ENCODE peak calls at places on chromosomes 1 and 21, in nine cellular contexts. E, W, C, U, H, K, Q, G and F are unnamed samples.

GRCh38 chr1:52670599-52670998 is 27.5 kb downstream of the COA7 start:
- DNase-seq in K (no peak), H (no peak), G (no peak), E (no peak), U (no peak), W (no peak), Q (no peak), C (no peak), F (no peak)

GRCh38 chr21:45227735-45228134 is 60.0 kb downstream of the POFUT2 start:
- DNase-seq in W (no peak), K (no peak), G (no peak), C (no peak), E (no peak), Q (no peak), U (no peak), H (no peak), F (no peak)

GRCh38 chr1:28190996-28191645 is 14.6 kb upstream of the PTAFR start:
- DNase-seq in Q (no peak), G (peak; percentile 46), U (no peak), K (no peak), H (no peak), E (no peak), W (peak; percentile 18), C (no peak), F (no peak)

GRCh38 chr1:205568135-205568468 is 63.6 kb downstream of the CDK18 start:
- DNase-seq in C (peak; percentile 26), H (no peak), G (no peak), U (no peak), W (no peak), K (peak; percentile 4), Q (no peak), E (no peak), F (no peak)

GRCh38 chr1:221712776-221713431 is 29.0 kb downstream of the DUSP10 start:
- DNase-seq in C (peak; percentile 45), K (no peak), U (no peak), E (no peak), G (no peak), Q (no peak), H (peak; percentile 87), W (no peak), F (no peak)

GRCh38 chr1:25106352-25106751 is 126.0 kb downstream of the SYF2 start:
- DNase-seq in H (no peak), K (no peak), Q (no peak), G (no peak), U (peak; percentile 16), W (no peak), E (no peak), C (no peak), F (no peak)

GRCh38 chr1:212293579-212293978 is 8.4 kb downstream of the PPP2R5A start:
- DNase-seq in E (no peak), G (no peak), U (no peak), K (no peak), C (no peak), W (no peak), H (no peak), Q (no peak), F (no peak)

GRCh38 chr1:169193191-169193850 is 86.8 kb downstream of the ATP1B1 start:
- DNase-seq in G (no peak), U (peak; percentile 16), E (peak; percentile 12), Q (no peak), K (no peak), H (no peak), C (peak; percentile 31), W (no peak), F (no peak)

GRCh38 chr1:184153731-184154130 is 102.2 kb downstream of the TSEN15 start:
- DNase-seq in H (no peak), G (no peak), C (no peak), U (no peak), Q (no peak), K (no peak), E (no peak), W (no peak), F (no peak)

GRCh38 chr1:229116114-229116513 is 154.8 kb upstream of the RAB4A start:
- DNase-seq in K (no peak), E (no peak), U (no peak), G (no peak), C (no peak), Q (no peak), W (no peak), H (no peak), F (no peak)

GRCh38 chr1:93756656-93757055 is 75.0 kb upstream of the BCAR3 start:
- DNase-seq in K (no peak), G (no peak), Q (no peak), C (no peak), U (peak; percentile 36), E (no peak), W (no peak), H (no peak), F (no peak)

GRCh38 chr1:31483012-31483946 is 70.3 kb downstream of the SERINC2 start:
- DNase-seq in K (peak; percentile 66), G (no peak), U (peak; percentile 94), H (no peak), C (peak; percentile 54), W (no peak), Q (no peak), E (no peak), F (peak; percentile 64)

DNA sequence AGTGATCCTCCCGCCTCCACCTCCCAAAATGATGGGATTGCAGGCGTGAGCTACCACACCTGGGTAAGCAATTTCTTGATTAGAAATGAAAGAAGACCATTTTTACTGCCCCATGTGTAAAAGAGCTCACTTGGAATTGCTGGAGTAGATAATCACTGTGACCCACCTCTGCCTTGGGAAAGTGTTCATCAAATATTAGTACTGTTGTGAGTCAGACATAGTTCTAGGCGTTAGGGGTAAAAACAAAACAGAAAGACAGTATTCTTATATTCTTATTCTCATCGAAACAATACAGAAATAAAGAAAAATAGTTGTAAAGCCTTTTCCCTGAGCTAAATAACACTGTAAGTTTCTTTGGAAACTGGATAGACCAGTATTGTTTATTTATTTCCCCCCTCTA is 36.2 kb downstream of the CELF3 start:
- DNase-seq in U (peak; percentile 59), G (no peak), H (no peak), C (no peak), K (no peak), E (no peak), W (no peak), Q (no peak), F (no peak)
- TF ChIP-seq CTCF in U (no peak), G (no peak), H (no peak), C (no peak), K (no peak), E (no peak), W (no peak), Q (no peak), F (no peak)

GRCh38 chr1:47711211-47711847 is 273.5 kb downstream of the FOXD2 start:
- DNase-seq in C (no peak), G (no peak), U (no peak), E (no peak), H (no peak), K (no peak), W (no peak), Q (no peak), F (no peak)

GRCh38 chr1:47711848-47712492 is 274.1 kb downstream of the FOXD2 start:
- DNase-seq in Q (no peak), E (no peak), G (no peak), U (no peak), C (no peak), K (no peak), H (no peak), W (no peak), F (no peak)

GRCh38 chr1:47708658-47709301 is 270.9 kb downstream of the FOXD2 start:
- DNase-seq in U (peak; percentile 14), Q (no peak), C (no peak), K (no peak), G (no peak), E (no peak), H (no peak), W (no peak), F (no peak)

GRCh38 chr1:47709302-47710074 is 271.6 kb downstream of the FOXD2 start:
- DNase-seq in U (no peak), W (peak; percentile 55), H (no peak), Q (no peak), C (no peak), K (peak; percentile 44), E (peak; percentile 48), G (no peak), F (peak; percentile 74)

DNA sequence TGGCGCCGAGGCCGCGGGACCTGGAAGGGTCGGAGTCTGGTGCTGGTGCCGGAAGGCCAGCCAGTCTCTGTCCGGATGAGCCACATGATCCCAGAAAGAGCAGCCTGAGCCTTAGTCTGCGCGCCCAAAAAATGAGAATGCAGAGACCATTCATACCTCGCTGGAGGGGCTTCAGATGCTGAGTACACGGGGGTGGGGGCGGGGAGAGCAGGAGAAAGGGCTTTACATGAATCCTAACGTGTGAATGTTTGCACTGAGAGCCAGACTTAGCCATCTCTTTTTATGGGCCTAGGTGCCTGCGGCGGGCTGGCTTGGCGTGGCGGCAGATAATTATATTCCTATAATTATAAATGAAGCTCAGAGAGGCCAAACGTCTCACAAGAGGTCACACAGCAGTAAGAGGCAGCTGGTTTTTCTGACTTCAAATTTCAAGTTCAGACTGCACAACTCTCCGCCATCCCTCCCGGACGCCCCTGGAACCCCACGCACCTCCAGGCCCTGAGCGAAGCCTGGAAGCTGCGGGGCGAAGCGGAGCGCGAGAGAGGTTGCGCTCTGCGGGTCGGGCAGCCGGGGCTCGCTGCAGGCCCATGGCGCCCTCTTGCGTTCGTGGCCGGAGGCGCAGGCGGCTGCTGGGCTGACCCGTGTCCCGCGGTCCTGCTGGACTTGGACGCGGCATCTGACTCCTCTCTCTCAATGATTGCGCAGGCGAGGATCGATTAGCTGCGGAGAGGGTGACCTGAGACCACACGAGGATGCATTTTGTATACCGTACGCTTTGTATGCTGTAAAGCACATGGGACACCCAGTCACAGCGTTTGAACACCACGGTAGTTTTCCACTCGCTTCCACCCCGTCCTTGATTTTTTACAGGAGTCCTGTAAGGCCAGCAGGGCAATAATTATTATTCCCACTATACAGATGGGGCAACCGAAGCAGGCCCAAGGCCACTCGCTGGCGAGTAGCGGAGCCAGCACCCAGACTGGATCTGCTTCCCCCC is 272.5 kb downstream of the FOXD2 start:
- DNase-seq in H (peak; percentile 91), C (peak; percentile 83), Q (peak; percentile 66), G (peak; percentile 86), U (peak; percentile 20), W (peak; percentile 86), K (peak; percentile 68), E (peak; percentile 97), F (peak; percentile 62)
- H3K4me3 ChIP-seq in H (peak overlapping the region; percentile 37), C (peak overlapping the region; percentile 49), Q (peak overlapping the region; percentile 60), G (peak overlapping the region; percentile 43), U (no peak overlapping the region), W (peak overlapping the region; percentile 66), K (peak overlapping the region; percentile 39), E (no peak overlapping the region), F (peak overlapping the region; percentile 29)

DNA sequence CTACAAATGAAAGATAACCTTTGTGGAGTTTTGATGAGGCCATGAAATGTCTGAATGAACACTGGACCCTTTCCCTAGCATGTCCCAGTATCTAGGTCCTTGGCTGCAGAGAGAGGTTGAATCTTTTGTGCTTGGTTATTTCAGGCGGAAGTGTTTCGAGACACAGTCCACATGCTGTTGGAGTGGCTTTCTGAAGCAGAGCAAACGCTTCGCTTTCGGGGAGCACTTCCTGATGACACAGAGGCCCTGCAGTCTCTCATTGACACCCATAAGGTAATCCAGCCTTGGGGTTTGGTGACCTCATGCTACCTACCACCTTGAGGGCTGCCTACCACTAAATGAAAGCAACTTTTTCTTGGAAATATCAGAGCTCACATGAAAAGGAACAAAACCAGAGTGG is 38.9 kb upstream of the BMP8A start:
- DNase-seq in U (no peak), G (no peak), E (no peak), K (no peak), C (no peak), Q (no peak), H (no peak), W (no peak), F (no peak)
- H3K27ac ChIP-seq in U (no peak overlapping the region), G (no peak overlapping the region), E (no peak overlapping the region), K (no peak overlapping the region), C (peak overlapping the region; percentile 3), Q (no peak overlapping the region), H (no peak overlapping the region), W (no peak overlapping the region), F (no peak overlapping the region)

GRCh38 chr1:983736-984475 is 2.0 kb upstream of the PERM1 start:
- DNase-seq in G (no peak), U (no peak), E (peak; percentile 90), K (peak; percentile 60), C (peak; percentile 53), H (peak; percentile 87), W (peak; percentile 81), Q (no peak), F (peak; percentile 90)
- TF ChIP-seq CTCF in G (peak; percentile 98), U (peak; percentile 54), E (peak; percentile 54), K (peak; percentile 90), C (peak; percentile 93), H (peak; percentile 93), W (peak; percentile 93), Q (no peak), F (peak; percentile 92)